ENCODE peak calls at places on chromosomes 11 and 22, in five cellular contexts. One of them, this sample, is unnamed. For H3K4me1, the result is how much of the 10 kb centered on the place peaks cover.

GRCh38 chr11:120907971-120908370 is 115.9 kb upstream of the TBCEL start:
- DNase-seq in neural progenitor cell: no peak
- DNase-seq in lung: no peak
- DNase-seq in fibroblast of lung: no peak
- DNase-seq in GM23248: no peak
- DNase-seq in this sample: no peak

GRCh38 chr22:44737414-44738346 is 14.7 kb upstream of the ARHGAP8 start:
- DNase-seq in lung: no peak
- DNase-seq in GM23248: no peak
- DNase-seq in fibroblast of lung: no peak
- DNase-seq in neural progenitor cell: no peak
- DNase-seq in this sample: no peak

GRCh38 chr11:115042002-115042401 is 363.7 kb downstream of the NXPE2 start:
- DNase-seq in lung: no peak
- DNase-seq in GM23248: no peak
- DNase-seq in neural progenitor cell: no peak
- DNase-seq in fibroblast of lung: no peak
- DNase-seq in this sample: no peak

GRCh38 chr11:19570889-19571288 is 141.7 kb upstream of the NAV2 start:
- DNase-seq in GM23248: no peak
- DNase-seq in fibroblast of lung: no peak
- DNase-seq in lung: no peak
- DNase-seq in neural progenitor cell: no peak
- DNase-seq in this sample: no peak

GRCh38 chr11:1874406-1875092 is 17.1 kb downstream of the PRR33 start:
- DNase-seq in fibroblast of lung: no peak
- DNase-seq in lung: no peak
- DNase-seq in GM23248: no peak
- DNase-seq in neural progenitor cell: no peak
- DNase-seq in this sample: no peak

GRCh38 chr11:55902308-55902707 is 12.1 kb downstream of the OR5W2 start:
- DNase-seq in neural progenitor cell: no peak
- DNase-seq in lung: no peak
- DNase-seq in fibroblast of lung: no peak
- DNase-seq in GM23248: no peak
- DNase-seq in this sample: no peak

GRCh38 chr11:43576834-43577521 is 103.6 kb upstream of the HSD17B12 start:
- DNase-seq in GM23248: peak
- DNase-seq in lung: no peak
- DNase-seq in fibroblast of lung: peak
- DNase-seq in neural progenitor cell: peak
- DNase-seq in this sample: no peak

GRCh38 chr11:78791964-78792363 is 217.3 kb upstream of the NARS2 start:
- DNase-seq in neural progenitor cell: no peak
- DNase-seq in lung: no peak
- DNase-seq in fibroblast of lung: no peak
- DNase-seq in GM23248: no peak
- DNase-seq in this sample: no peak

GRCh38 chr11:128848815-128849455 is 18.2 kb downstream of the KCNJ1 start:
- DNase-seq in GM23248: peak
- DNase-seq in neural progenitor cell: peak
- DNase-seq in lung: peak
- DNase-seq in fibroblast of lung: no peak
- DNase-seq in this sample: no peak

GRCh38 chr11:31763296-31763695 is 47.8 kb downstream of the PAX6 start:
- DNase-seq in neural progenitor cell: peak
- DNase-seq in fibroblast of lung: no peak
- DNase-seq in lung: no peak
- DNase-seq in GM23248: no peak
- DNase-seq in this sample: no peak

GRCh38 chr11:109784536-109784935 is 308.7 kb upstream of the ZC3H12C start:
- DNase-seq in neural progenitor cell: no peak
- DNase-seq in lung: no peak
- DNase-seq in fibroblast of lung: no peak
- DNase-seq in GM23248: no peak
- DNase-seq in this sample: no peak

GRCh38 chr11:68049509-68050370 is 10.9 kb downstream of the TCIRG1 start:
- DNase-seq in neural progenitor cell: no peak
- DNase-seq in lung: no peak
- DNase-seq in GM23248: no peak
- DNase-seq in fibroblast of lung: peak
- DNase-seq in this sample: no peak

GRCh38 chr11:92153542-92153941 is 71.1 kb upstream of the FAT3 start:
- DNase-seq in fibroblast of lung: no peak
- DNase-seq in GM23248: no peak
- DNase-seq in neural progenitor cell: no peak
- DNase-seq in lung: no peak
- DNase-seq in this sample: no peak

GRCh38 chr11:3160252-3161031 is 4.7 kb downstream of the OSBPL5 start:
- DNase-seq in GM23248: peak
- DNase-seq in neural progenitor cell: peak
- DNase-seq in fibroblast of lung: peak
- DNase-seq in lung: peak
- DNase-seq in this sample: peak

GRCh38 chr11:69447786-69448185 is 33.7 kb upstream of the LINC01488 start:
- DNase-seq in lung: no peak
- DNase-seq in fibroblast of lung: no peak
- DNase-seq in neural progenitor cell: no peak
- DNase-seq in GM23248: peak
- DNase-seq in this sample: peak

GRCh38 chr11:94537051-94537600 is 6.6 kb upstream of the FUT4 start:
- DNase-seq in GM23248: peak
- DNase-seq in neural progenitor cell: no peak
- DNase-seq in lung: no peak
- DNase-seq in fibroblast of lung: peak
- DNase-seq in this sample: no peak

GRCh38 chr22:44698531-44699421 is 3.2 kb upstream of the PRR5 start:
- DNase-seq in lung: no peak
- DNase-seq in fibroblast of lung: peak
- DNase-seq in neural progenitor cell: peak
- DNase-seq in GM23248: peak
- DNase-seq in this sample: no peak

GRCh38 chr22:19869497-19870152 is 15.0 kb upstream of the GNB1L start:
- DNase-seq in GM23248: no peak
- DNase-seq in neural progenitor cell: no peak
- DNase-seq in fibroblast of lung: no peak
- DNase-seq in lung: no peak
- DNase-seq in this sample: peak

GRCh38 chr11:44595964-44596381 is 30.5 kb downstream of the CD82 start:
- DNase-seq in lung: peak
- DNase-seq in GM23248: peak
- DNase-seq in fibroblast of lung: peak
- DNase-seq in neural progenitor cell: no peak
- DNase-seq in this sample: peak

GRCh38 chr11:128172046-128172878 is 415.1 kb downstream of the ETS1 start:
- DNase-seq in neural progenitor cell: peak
- DNase-seq in GM23248: peak
- DNase-seq in lung: peak
- DNase-seq in fibroblast of lung: peak
- DNase-seq in this sample: peak

GRCh38 chr11:59614277-59615131 is 1.1 kb downstream of the OSBP start:
- DNase-seq in neural progenitor cell: no peak
- DNase-seq in GM23248: peak
- DNase-seq in fibroblast of lung: no peak
- DNase-seq in lung: no peak
- DNase-seq in this sample: no peak

GRCh38 chr22:46972901-46973831 is 210.7 kb downstream of the TBC1D22A start:
- DNase-seq in lung: no peak
- DNase-seq in fibroblast of lung: no peak
- DNase-seq in GM23248: no peak
- DNase-seq in neural progenitor cell: no peak
- DNase-seq in this sample: no peak

GRCh38 chr11:111518668-111519067 is 4.1 kb downstream of the HOATZ start:
- DNase-seq in fibroblast of lung: no peak
- DNase-seq in GM23248: no peak
- DNase-seq in neural progenitor cell: no peak
- DNase-seq in lung: no peak
- DNase-seq in this sample: no peak

GRCh38 chr11:127656266-127656879 is 655.8 kb upstream of the KIRREL3 start:
- DNase-seq in GM23248: peak
- DNase-seq in lung: no peak
- DNase-seq in fibroblast of lung: peak
- DNase-seq in neural progenitor cell: no peak
- DNase-seq in this sample: no peak

GRCh38 chr11:111378185-111378772 is 796 bp downstream of the POU2AF1 start:
- DNase-seq in neural progenitor cell: no peak
- DNase-seq in lung: no peak
- DNase-seq in fibroblast of lung: no peak
- DNase-seq in GM23248: no peak
- DNase-seq in this sample: no peak

GRCh38 chr11:134542401-134543143 is 130.5 kb upstream of the B3GAT1 start:
- DNase-seq in fibroblast of lung: no peak
- DNase-seq in lung: no peak
- DNase-seq in neural progenitor cell: no peak
- DNase-seq in GM23248: no peak
- DNase-seq in this sample: no peak

GRCh38 chr11:8714622-8715225 is 32.1 kb downstream of the RPL27A start:
- DNase-seq in neural progenitor cell: no peak
- DNase-seq in GM23248: no peak
- DNase-seq in lung: no peak
- DNase-seq in fibroblast of lung: peak
- DNase-seq in this sample: no peak

GRCh38 chr11:57513911-57514537 is 1.5 kb downstream of the SLC43A1 start:
- DNase-seq in GM23248: peak
- DNase-seq in lung: peak
- DNase-seq in fibroblast of lung: peak
- DNase-seq in neural progenitor cell: peak
- DNase-seq in this sample: peak

GRCh38 chr11:8501838-8502237 is 92.2 kb downstream of the STK33 start:
- DNase-seq in lung: no peak
- DNase-seq in fibroblast of lung: peak
- DNase-seq in neural progenitor cell: no peak
- DNase-seq in GM23248: no peak
- DNase-seq in this sample: no peak

GRCh38 chr22:23055448-23056179 is 14.7 kb upstream of the GNAZ start:
- DNase-seq in GM23248: no peak
- DNase-seq in lung: no peak
- DNase-seq in neural progenitor cell: no peak
- DNase-seq in fibroblast of lung: no peak
- DNase-seq in this sample: peak

GRCh38 chr11:65623852-65624616 is 8.5 kb downstream of the PCNX3 start:
- DNase-seq in fibroblast of lung: no peak
- DNase-seq in lung: no peak
- DNase-seq in neural progenitor cell: no peak
- DNase-seq in GM23248: no peak
- DNase-seq in this sample: peak

GRCh38 chr11:74822187-74822586 is 73.5 kb downstream of the RNF169 start:
- DNase-seq in lung: no peak
- DNase-seq in neural progenitor cell: no peak
- DNase-seq in GM23248: peak
- DNase-seq in fibroblast of lung: peak
- DNase-seq in this sample: no peak

GRCh38 chr11:20109731-20110445 is 50.4 kb downstream of the DBX1 start:
- DNase-seq in neural progenitor cell: no peak
- DNase-seq in lung: no peak
- DNase-seq in GM23248: peak
- DNase-seq in fibroblast of lung: peak
- DNase-seq in this sample: no peak

GRCh38 chr11:57501951-57502350 is 13.6 kb downstream of the SLC43A1 start:
- DNase-seq in GM23248: peak
- DNase-seq in lung: no peak
- DNase-seq in fibroblast of lung: no peak
- DNase-seq in neural progenitor cell: no peak
- DNase-seq in this sample: no peak

DNA sequence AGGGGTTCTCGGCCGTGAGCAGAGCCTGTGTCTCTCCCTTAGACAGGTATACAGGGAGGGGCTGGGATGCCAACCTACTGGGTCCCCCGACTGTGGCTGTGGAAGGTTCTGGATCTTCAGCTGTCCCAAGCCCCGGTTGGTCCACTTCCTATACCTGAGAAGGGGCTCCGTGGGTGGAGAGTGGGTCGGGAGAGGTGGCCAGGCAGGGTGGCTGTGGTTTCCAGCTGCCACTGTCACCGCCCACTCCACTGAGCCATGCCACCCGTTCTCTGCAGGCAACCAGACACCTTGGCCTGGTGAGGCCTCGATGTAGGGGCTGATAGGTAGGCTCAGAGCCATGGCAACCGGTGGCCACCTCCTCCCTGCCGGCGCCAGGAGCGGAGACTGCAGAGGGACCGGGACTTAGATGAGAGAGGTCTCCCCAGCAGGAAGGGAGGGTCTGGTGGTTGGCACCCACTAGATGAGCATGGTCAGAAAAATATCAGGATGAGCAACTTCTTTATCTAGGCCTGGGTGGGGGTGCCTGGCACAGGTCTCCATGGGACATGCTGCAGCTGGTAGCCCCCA is 53.8 kb downstream of the TRIOBP start:
- DNase-seq in lung: no peak
- DNase-seq in GM23248: no peak
- DNase-seq in neural progenitor cell: no peak
- DNase-seq in fibroblast of lung: no peak
- DNase-seq in this sample: no peak
- H3K4me1 ChIP-seq in lung: under half
- H3K4me1 ChIP-seq in GM23248: half or more
- H3K4me1 ChIP-seq in neural progenitor cell: under half
- H3K4me1 ChIP-seq in fibroblast of lung: under half
- H3K4me1 ChIP-seq in this sample: half or more

GRCh38 chr11:11973866-11974265 is 34.6 kb downstream of the DKK3 start:
- DNase-seq in lung: no peak
- DNase-seq in neural progenitor cell: no peak
- DNase-seq in GM23248: no peak
- DNase-seq in fibroblast of lung: peak
- DNase-seq in this sample: no peak
- H3K4me1 ChIP-seq in lung: half or more
- H3K4me1 ChIP-seq in neural progenitor cell: under half
- H3K4me1 ChIP-seq in GM23248: half or more
- H3K4me1 ChIP-seq in fibroblast of lung: half or more
- H3K4me1 ChIP-seq in this sample: under half

GRCh38 chr11:12681462-12681861 is 7.2 kb downstream of the TEAD1 start:
- DNase-seq in lung: no peak
- DNase-seq in fibroblast of lung: no peak
- DNase-seq in GM23248: no peak
- DNase-seq in neural progenitor cell: no peak
- DNase-seq in this sample: no peak
- H3K4me1 ChIP-seq in lung: under half
- H3K4me1 ChIP-seq in fibroblast of lung: under half
- H3K4me1 ChIP-seq in GM23248: half or more
- H3K4me1 ChIP-seq in neural progenitor cell: half or more
- H3K4me1 ChIP-seq in this sample: under half

GRCh38 chr11:123448798-123449197 is 18.7 kb downstream of the GRAMD1B start:
- DNase-seq in GM23248: no peak
- DNase-seq in lung: no peak
- DNase-seq in neural progenitor cell: no peak
- DNase-seq in fibroblast of lung: no peak
- DNase-seq in this sample: no peak

GRCh38 chr11:123452799-123453198 is 22.7 kb downstream of the GRAMD1B start:
- DNase-seq in lung: no peak
- DNase-seq in neural progenitor cell: no peak
- DNase-seq in GM23248: no peak
- DNase-seq in fibroblast of lung: no peak
- DNase-seq in this sample: no peak

GRCh38 chr11:123451183-123451907 is 21.3 kb downstream of the GRAMD1B start:
- DNase-seq in GM23248: no peak
- DNase-seq in lung: no peak
- DNase-seq in neural progenitor cell: no peak
- DNase-seq in fibroblast of lung: no peak
- DNase-seq in this sample: no peak

GRCh38 chr11:123450593-123450992 is 20.5 kb downstream of the GRAMD1B start:
- DNase-seq in lung: no peak
- DNase-seq in fibroblast of lung: peak
- DNase-seq in neural progenitor cell: no peak
- DNase-seq in GM23248: peak
- DNase-seq in this sample: no peak

GRCh38 chr11:123449436-123449835 is 19.4 kb downstream of the GRAMD1B start:
- DNase-seq in fibroblast of lung: no peak
- DNase-seq in GM23248: no peak
- DNase-seq in lung: no peak
- DNase-seq in neural progenitor cell: no peak
- DNase-seq in this sample: no peak
- H3K4me1 ChIP-seq in fibroblast of lung: under half
- H3K4me1 ChIP-seq in GM23248: under half
- H3K4me1 ChIP-seq in lung: under half
- H3K4me1 ChIP-seq in neural progenitor cell: under half
- H3K4me1 ChIP-seq in this sample: under half